ENCODE peak calls at places on chromosome 18, in ten cellular contexts. G is substantia nigra, L is GM23248, F is heart right ventricle, T is SJSA1, C is OCI-LY7, Y is mesenchymal stem cell, B is SK-N-SH, M is tibial nerve, X is fibroblast of lung. Z is an unnamed sample.

GRCh38 chr18:12855886-12856285 is 28.2 kb downstream of the PTPN2 start:
- DNase-seq in X (no peak), F (no peak), B (no peak), L (no peak), Y (no peak), T (no peak), C (no peak), G (no peak), M (no peak), Z (no peak)

GRCh38 chr18:79846936-79847557 is 49.3 kb downstream of the KCNG2 start:
- DNase-seq in M (no peak), B (no peak), C (no peak), L (peak; percentile 18), Y (no peak), F (no peak), G (no peak), T (peak; percentile 36), X (no peak), Z (peak; percentile 66)

GRCh38 chr18:54173250-54173649 is 51.2 kb downstream of the MBD2 start:
- DNase-seq in X (no peak), C (no peak), M (no peak), B (no peak), G (peak; percentile 1), L (no peak), F (no peak), T (no peak), Y (no peak), Z (no peak)

GRCh38 chr18:74718312-74718711 is 120.6 kb downstream of the ZNF407 start:
- DNase-seq in X (no peak), T (no peak), M (no peak), L (no peak), C (no peak), B (no peak), Y (no peak), G (no peak), F (no peak), Z (no peak)

GRCh38 chr18:79608535-79608934 is 71.1 kb upstream of the CTDP1 start:
- DNase-seq in X (no peak), G (no peak), T (no peak), M (peak; percentile 10), Y (no peak), B (no peak), L (no peak), F (peak; percentile 8), C (no peak), Z (no peak)

GRCh38 chr18:36850527-36851201 is 21.7 kb downstream of the KIAA1328 start:
- DNase-seq in F (no peak), Y (peak; percentile 91), G (no peak), L (peak; percentile 96), B (no peak), X (peak; percentile 81), C (no peak), T (no peak), M (no peak), Z (no peak)

GRCh38 chr18:36809590-36810381 is 19.0 kb downstream of the TPGS2 start:
- DNase-seq in T (peak; percentile 44), X (peak; percentile 75), F (no peak), C (peak; percentile 63), G (peak; percentile 25), L (peak; percentile 83), Y (peak; percentile 77), B (peak; percentile 76), M (no peak), Z (peak; percentile 80)

GRCh38 chr18:41871229-41872000 is 83.6 kb upstream of the PIK3C3 start:
- DNase-seq in C (no peak), Y (no peak), M (no peak), B (no peak), F (no peak), X (no peak), L (peak; percentile 10), G (no peak), T (no peak), Z (no peak)

GRCh38 chr18:62105373-62105772 is 81.5 kb downstream of the PIGN start:
- DNase-seq in L (no peak), B (no peak), X (peak; percentile 47), M (no peak), C (no peak), F (no peak), G (no peak), Y (no peak), T (no peak), Z (no peak)

DNA sequence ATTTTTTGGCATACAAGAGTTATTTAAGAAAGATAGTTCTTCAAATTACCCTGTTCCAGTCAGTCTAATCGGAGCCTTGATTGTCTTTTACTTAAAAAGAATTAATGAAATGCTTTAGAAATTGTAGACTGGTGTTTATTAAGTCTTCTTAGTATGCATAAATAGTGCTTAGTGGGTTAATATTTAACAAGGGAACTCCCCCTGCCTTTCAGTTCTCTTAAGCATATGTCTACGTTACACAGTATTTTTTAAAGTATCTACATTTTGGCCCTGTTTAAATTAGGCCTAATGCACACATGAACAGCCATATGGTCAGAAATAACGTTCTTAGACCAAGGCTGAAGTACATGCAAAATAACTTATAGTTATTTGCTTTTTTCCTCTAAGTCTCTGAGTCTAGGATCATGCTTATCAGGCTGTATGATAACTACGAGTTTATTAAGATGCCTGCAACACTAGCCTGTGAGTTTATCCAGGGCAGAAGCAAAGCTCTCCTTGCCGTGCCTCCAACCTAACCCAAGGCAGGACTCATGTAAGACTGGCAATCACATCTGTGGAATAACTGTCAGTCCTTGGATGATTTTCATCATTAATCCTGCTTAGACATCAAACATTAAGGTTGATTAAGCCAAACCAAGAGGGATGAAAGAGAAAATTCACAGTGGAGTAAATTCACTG is 6.7 kb downstream of the BCL2 start:
- DNase-seq in X (no peak), C (no peak), M (no peak), F (no peak), G (no peak), L (no peak), B (no peak), T (no peak), Y (no peak), Z (no peak)
- H3K27ac ChIP-seq in X (no peak overlapping the region), C (no peak overlapping the region), M (peak overlapping the region; percentile 92), F (no peak overlapping the region), G (no peak overlapping the region), L (no peak overlapping the region), B (no peak overlapping the region), T (no peak overlapping the region), Y (no peak overlapping the region), Z (no peak overlapping the region)

GRCh38 chr18:48831802-48832201 is 119.0 kb downstream of the SMAD7 start:
- DNase-seq in X (no peak), B (no peak), Y (no peak), T (peak; percentile 8), F (no peak), L (no peak), C (no peak), M (no peak), G (no peak), Z (no peak)

GRCh38 chr18:48834421-48835011 is 116.2 kb downstream of the SMAD7 start:
- DNase-seq in T (peak; percentile 96), L (peak; percentile 98), Y (peak; percentile 96), C (peak; percentile 52), M (no peak), X (peak; percentile 87), B (no peak), G (peak; percentile 25), F (peak; percentile 61), Z (peak; percentile 95)

GRCh38 chr18:48833701-48834394 is 116.9 kb downstream of the SMAD7 start:
- DNase-seq in G (no peak), Y (peak; percentile 56), L (no peak), B (no peak), X (no peak), C (peak; percentile 81), M (no peak), F (no peak), T (peak; percentile 26), Z (peak; percentile 63)

GRCh38 chr18:48831113-48831759 is 119.5 kb downstream of the SMAD7 start:
- DNase-seq in Y (no peak), T (peak; percentile 39), F (no peak), B (no peak), M (no peak), C (no peak), L (no peak), G (no peak), X (no peak), Z (peak; percentile 70)

DNA sequence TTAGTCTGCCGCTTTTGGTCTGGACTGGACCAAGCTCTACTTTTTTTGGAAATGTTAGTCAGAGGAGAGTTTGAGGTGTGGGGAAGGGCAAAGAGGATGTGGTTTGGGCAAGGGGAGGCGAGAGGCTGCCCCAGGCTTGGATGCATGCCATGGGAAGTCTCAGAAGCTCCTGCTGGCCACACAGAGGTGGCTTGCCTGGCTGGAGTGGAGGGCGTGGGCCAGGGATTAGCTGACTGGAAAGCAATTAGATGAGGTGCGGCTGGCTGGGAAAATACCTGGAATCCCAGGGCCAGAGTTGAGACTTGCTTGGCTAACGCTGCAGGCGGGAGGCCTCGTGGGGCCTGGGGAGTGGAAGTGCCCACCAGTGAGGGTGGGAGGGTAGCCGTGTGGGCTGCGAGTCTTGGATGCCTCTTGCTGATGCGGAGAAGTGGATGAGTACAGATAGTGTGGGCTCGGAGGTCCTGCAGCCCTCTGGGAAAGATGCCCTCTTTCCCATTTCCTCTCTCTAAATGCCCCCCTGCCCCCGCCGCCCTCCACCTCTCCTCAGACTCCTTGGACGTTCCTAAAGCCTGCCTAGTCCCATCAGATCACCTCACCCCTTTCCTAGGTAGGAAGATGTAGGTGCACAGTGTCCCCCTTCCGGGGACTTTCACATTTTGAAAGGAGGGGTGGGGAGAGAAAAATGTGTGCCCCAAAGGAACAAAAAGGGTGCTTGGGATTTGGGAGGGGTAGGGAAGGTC is 117.6 kb downstream of the SMAD7 start:
- DNase-seq in C (no peak), T (peak; percentile 92), F (no peak), G (peak; percentile 24), X (peak; percentile 66), L (peak; percentile 78), M (no peak), Y (peak; percentile 73), B (no peak), Z (peak; percentile 93)
- H3K27ac ChIP-seq in C (peak overlapping the region; percentile 82), T (peak overlapping the region; percentile 19), F (no peak overlapping the region), G (peak overlapping the region; percentile 59), X (no peak overlapping the region), L (peak overlapping the region; percentile 74), M (no peak overlapping the region), Y (peak overlapping the region; percentile 93), B (peak overlapping the region; percentile 94), Z (peak overlapping the region; percentile 92)

DNA sequence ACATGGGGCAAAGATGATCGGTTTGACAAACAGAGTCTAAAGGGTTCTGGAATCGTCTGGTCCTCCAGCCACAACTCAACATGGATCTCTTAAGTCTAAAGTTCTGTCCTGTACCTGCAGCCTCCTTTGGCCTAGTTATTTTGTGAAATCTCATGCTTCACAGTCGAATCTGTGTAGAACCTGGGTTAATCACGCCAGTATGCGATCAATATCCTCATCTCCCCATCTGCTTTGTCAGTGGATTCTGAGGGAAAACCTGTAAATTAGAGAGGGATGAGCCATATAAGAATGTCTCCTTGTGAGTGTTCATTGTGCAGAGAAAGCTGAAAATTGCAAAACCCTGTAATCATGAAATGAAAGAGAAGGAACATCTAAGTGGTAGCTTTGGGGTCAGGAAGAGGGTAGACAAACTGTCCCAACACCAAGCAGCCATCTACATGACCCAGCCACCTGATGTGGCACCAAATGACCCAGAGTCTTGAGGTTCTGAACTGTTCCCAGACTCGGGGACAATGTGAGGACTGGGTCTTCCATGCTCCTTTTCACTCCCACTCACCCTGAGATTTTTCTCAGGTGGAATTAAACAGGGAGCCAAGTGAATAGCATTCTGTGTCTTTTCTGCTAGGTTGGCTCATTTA is 175.6 kb downstream of the ALPK2 start:
- DNase-seq in M (no peak), F (no peak), T (no peak), Y (no peak), X (no peak), L (no peak), C (no peak), B (no peak), G (no peak), Z (no peak)
- H3K27ac ChIP-seq in M (no peak overlapping the region), F (no peak overlapping the region), T (no peak overlapping the region), Y (no peak overlapping the region), X (no peak overlapping the region), L (no peak overlapping the region), C (no peak overlapping the region), B (no peak overlapping the region), G (no peak overlapping the region), Z (no peak overlapping the region)

GRCh38 chr18:59056706-59057492 is 82.8 kb upstream of the SEC11C start:
- DNase-seq in F (peak; percentile 82), X (peak; percentile 73), B (peak; percentile 54), G (peak; percentile 83), Y (peak; percentile 69), C (peak; percentile 73), L (peak; percentile 77), M (peak; percentile 34), T (peak; percentile 81), Z (peak; percentile 82)
- H3K27ac ChIP-seq in F (no peak overlapping the region), X (no peak overlapping the region), B (no peak overlapping the region), G (no peak overlapping the region), Y (no peak overlapping the region), C (no peak overlapping the region), L (no peak overlapping the region), M (no peak overlapping the region), T (no peak overlapping the region), Z (peak overlapping the region; percentile 35)

Z was measured in osteoblast.